ENCODE peak calls at places on chromosomes 2 and 18, in eight cellular contexts. H, U, S, K, O, I, T and L are unnamed samples.

GRCh38 chr2:192559541-192560126 is 364.9 kb upstream of the TMEFF2 start:
- DNase-seq in U (no peak), I (no peak), S (no peak), K (no peak), H (no peak), T (no peak), O (no peak), L (no peak)

GRCh38 chr2:2769481-2770431 is 438.7 kb upstream of the MYT1L start:
- DNase-seq in T (no peak), O (no peak), U (no peak), S (peak; percentile 64), H (no peak), K (no peak), I (no peak), L (no peak)

GRCh38 chr2:97747285-97747684 is 33.9 kb downstream of the ZAP70 start:
- DNase-seq in O (no peak), T (no peak), H (no peak), I (no peak), S (no peak), U (no peak), K (no peak), L (no peak)

GRCh38 chr2:158204741-158205165 is 103.1 kb downstream of the UPP2 start:
- DNase-seq in T (no peak), O (no peak), U (no peak), H (no peak), K (peak; percentile 17), S (no peak), I (no peak), L (peak; percentile 11)

GRCh38 chr2:112690853-112691390 is 29.9 kb upstream of the NT5DC4 start:
- DNase-seq in S (peak; percentile 73), T (peak; percentile 73), K (peak; percentile 48), I (peak; percentile 38), H (peak; percentile 61), O (peak; percentile 59), U (peak; percentile 82), L (peak; percentile 67)

GRCh38 chr2:162477011-162477410 is 133.1 kb downstream of the GCA start:
- DNase-seq in I (no peak), K (no peak), H (no peak), U (no peak), S (no peak), O (no peak), T (no peak), L (peak; percentile 7)

GRCh38 chr2:134232868-134233732 is 20.8 kb upstream of the MGAT5 start:
- DNase-seq in T (no peak), K (no peak), H (no peak), O (peak; percentile 59), I (no peak), S (no peak), U (no peak), L (no peak)

GRCh38 chr2:163558286-163559009 is 177.4 kb downstream of the FIGN start:
- DNase-seq in H (no peak), O (no peak), U (no peak), T (no peak), S (no peak), I (no peak), K (no peak), L (no peak)

GRCh38 chr2:41706261-41706660 is 341.6 kb upstream of the PKDCC start:
- DNase-seq in U (no peak), T (no peak), H (no peak), S (no peak), O (no peak), K (no peak), I (no peak), L (no peak)

GRCh38 chr18:38940863-38941531 is 1375.4 kb upstream of the CELF4 start:
- DNase-seq in S (no peak), O (peak; percentile 53), I (peak; percentile 0), H (peak; percentile 69), T (no peak), K (no peak), U (no peak), L (peak; percentile 58)

GRCh38 chr2:94874277-94874997 is 3.2 kb downstream of the TEKT4 start:
- DNase-seq in U (peak; percentile 76), S (peak; percentile 89), T (peak; percentile 47), H (no peak), I (peak; percentile 4), K (peak; percentile 23), O (peak; percentile 6), L (peak; percentile 6)

GRCh38 chr2:12486205-12487118 is 230.3 kb upstream of the TRIB2 start:
- DNase-seq in H (peak; percentile 24), K (peak; percentile 26), I (peak; percentile 46), O (peak; percentile 69), U (no peak), S (no peak), T (no peak), L (no peak)

GRCh38 chr2:238493880-238494572 is 67.3 kb downstream of the ASB1 start:
- DNase-seq in K (no peak), I (no peak), O (no peak), T (no peak), S (no peak), H (peak; percentile 28), U (no peak), L (no peak)

GRCh38 chr2:59073257-59073656 is 832.1 kb upstream of the FANCL start:
- DNase-seq in S (no peak), O (no peak), K (no peak), U (no peak), I (no peak), H (peak; percentile 21), T (no peak), L (no peak)

GRCh38 chr2:154244932-154245331 is 373.2 kb downstream of the GALNT13 start:
- DNase-seq in H (no peak), I (no peak), K (no peak), T (no peak), U (no peak), S (no peak), O (no peak), L (no peak)

GRCh38 chr2:237297421-237298155 is 116.4 kb downstream of the COL6A3 start:
- DNase-seq in S (no peak), O (peak; percentile 26), K (no peak), I (no peak), U (no peak), H (no peak), T (no peak), L (no peak)

GRCh38 chr2:237300755-237301154 is 113.2 kb downstream of the COL6A3 start:
- DNase-seq in K (no peak), H (no peak), S (no peak), U (peak; percentile 40), O (no peak), I (no peak), T (no peak), L (no peak)

GRCh38 chr2:237298323-237299118 is 115.4 kb downstream of the COL6A3 start:
- DNase-seq in I (peak; percentile 64), K (peak; percentile 95), S (peak; percentile 33), H (peak; percentile 80), U (peak; percentile 51), T (no peak), O (peak; percentile 58), L (no peak)

GRCh38 chr2:237301595-237301994 is 112.4 kb downstream of the COL6A3 start:
- DNase-seq in K (no peak), S (no peak), I (no peak), T (no peak), O (no peak), H (no peak), U (no peak), L (no peak)

GRCh38 chr2:237299897-237300296 is 114.1 kb downstream of the COL6A3 start:
- DNase-seq in S (no peak), O (peak; percentile 99), I (peak; percentile 97), U (no peak), T (no peak), K (peak; percentile 97), H (no peak), L (peak; percentile 91)
- H3K4me3 ChIP-seq in S (no peak overlapping the region), O (no peak overlapping the region), I (no peak overlapping the region), U (no peak overlapping the region), T (no peak overlapping the region), K (no peak overlapping the region), H (no peak overlapping the region), L (no peak overlapping the region)

DNA sequence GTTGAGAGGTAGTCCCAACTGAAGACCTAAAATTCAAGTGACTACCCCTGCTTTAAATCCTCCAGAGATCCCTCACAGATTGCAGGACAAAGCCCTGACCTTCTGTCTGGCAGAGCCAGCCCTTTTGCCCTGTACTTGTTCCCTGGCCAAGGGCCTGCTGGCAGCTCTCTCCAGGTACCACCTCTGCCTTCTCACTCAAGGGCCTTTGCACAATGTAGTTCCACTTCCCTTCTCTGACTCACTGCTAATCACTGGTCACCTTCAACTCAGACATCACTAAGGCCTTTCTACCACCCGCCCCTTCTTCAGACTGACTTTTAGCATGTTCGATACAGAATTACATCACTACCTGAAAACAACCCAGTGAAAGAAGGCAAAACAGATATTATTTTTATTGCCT is 411.0 kb downstream of the TMEM182 start:
- DNase-seq in S (no peak), O (no peak), H (no peak), K (no peak), U (no peak), I (no peak), T (no peak), L (no peak)
- TF ChIP-seq CTCF in S (no peak), O (no peak), H (no peak), K (no peak), U (no peak), I (no peak), T (no peak), L (no peak)

GRCh38 chr2:143900006-143900405 is 619.9 kb downstream of the ZEB2 start:
- DNase-seq in U (no peak), H (no peak), T (no peak), I (no peak), K (no peak), S (no peak), O (no peak), L (no peak)

GRCh38 chr2:143903172-143903856 is 616.6 kb downstream of the ZEB2 start:
- DNase-seq in T (no peak), U (no peak), H (no peak), K (peak; percentile 36), I (no peak), S (no peak), O (peak; percentile 5), L (peak; percentile 22)

GRCh38 chr2:143905587-143905986 is 614.3 kb downstream of the ZEB2 start:
- DNase-seq in H (no peak), S (no peak), O (no peak), I (no peak), K (no peak), T (no peak), U (no peak), L (no peak)

GRCh38 chr2:143906850-143907249 is 613.1 kb downstream of the ZEB2 start:
- DNase-seq in T (no peak), S (no peak), H (no peak), O (no peak), I (no peak), U (no peak), K (no peak), L (no peak)

GRCh38 chr2:143901185-143901842 is 618.6 kb downstream of the ZEB2 start:
- DNase-seq in K (peak; percentile 83), S (no peak), I (peak; percentile 72), U (no peak), T (no peak), O (peak; percentile 91), H (peak; percentile 13), L (peak; percentile 72)
- H3K4me3 ChIP-seq in K (peak overlapping the region; percentile 15), S (peak overlapping the region; percentile 26), I (no peak overlapping the region), U (no peak overlapping the region), T (no peak overlapping the region), O (peak overlapping the region; percentile 34), H (no peak overlapping the region), L (no peak overlapping the region)

DNA sequence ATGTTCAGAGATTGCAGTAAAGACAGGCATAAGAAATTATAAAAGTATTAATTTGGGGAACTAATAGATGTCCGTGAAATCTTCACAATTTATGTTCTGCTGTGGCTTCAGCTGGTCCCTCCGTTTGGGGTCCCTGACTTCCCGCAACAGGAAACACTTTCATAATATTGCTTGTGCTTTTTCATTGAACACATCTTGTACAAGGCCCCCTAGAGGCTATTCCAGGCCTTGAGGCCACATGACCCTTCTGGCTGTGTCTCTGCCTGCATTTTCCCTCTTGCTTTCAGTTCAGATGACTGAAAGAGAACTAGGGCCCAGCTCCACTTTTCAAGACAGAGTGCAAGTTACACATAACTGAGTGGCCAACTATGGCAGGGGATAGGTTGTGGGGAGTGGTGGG is 164.1 kb downstream of the TMEM247 start:
- DNase-seq in H (no peak), O (no peak), I (no peak), T (no peak), S (no peak), K (no peak), U (no peak), L (no peak)
- TF ChIP-seq CTCF in H (no peak), O (no peak), I (no peak), T (no peak), S (peak; percentile 25), K (no peak), U (no peak), L (peak; percentile 3)